ENCODE peak calls at places on chromosome 1, in four cellular contexts. H is brain microvascular endothelial cell; C is effector memory CD4-positive, alpha-beta T cell; Q is BJ. E is an unnamed sample.

GRCh38 chr1:53545663-53546408 is 86.6 kb downstream of the DMRTB1 start:
- DNase-seq in Q (no peak), H (no peak), C (no peak), E (no peak)

GRCh38 chr1:173139706-173140105 is 67.4 kb downstream of the TNFSF4 start:
- DNase-seq in Q (no peak), C (no peak), H (no peak), E (no peak)

GRCh38 chr1:65066379-65066765 is 81.6 kb upstream of the AK4 start:
- DNase-seq in Q (no peak), C (no peak), H (no peak), E (no peak)

GRCh38 chr1:156657971-156658319 is 16.0 kb downstream of the BCAN start:
- DNase-seq in C (no peak), H (no peak), Q (no peak), E (no peak)

GRCh38 chr1:225877570-225877969 is 4.6 kb downstream of the TMEM63A start:
- DNase-seq in H (peak; percentile 49), C (no peak), Q (no peak), E (no peak)

GRCh38 chr1:212186427-212187207 is 98.6 kb upstream of the PPP2R5A start:
- DNase-seq in H (no peak), Q (no peak), C (no peak), E (peak; percentile 39)

GRCh38 chr1:35530946-35531345 is 26.3 kb downstream of the KIAA0319L start:
- DNase-seq in H (no peak), Q (no peak), C (no peak), E (no peak)

GRCh38 chr1:228542981-228543380 is 55.8 kb downstream of the RNF187 start:
- DNase-seq in Q (no peak), H (no peak), C (no peak), E (no peak)

GRCh38 chr1:208041505-208041904 is 130.6 kb upstream of the CD34 start:
- DNase-seq in H (no peak), C (no peak), Q (no peak), E (no peak)

GRCh38 chr1:97270508-97271307 is 549.1 kb downstream of the PTBP2 start:
- DNase-seq in C (no peak), H (peak; percentile 43), Q (peak; percentile 34), E (no peak)

GRCh38 chr1:5590717-5591116 is 401.5 kb downstream of the NPHP4 start:
- DNase-seq in Q (no peak), C (no peak), H (no peak), E (no peak)

GRCh38 chr1:25805863-25806225 is 5.9 kb downstream of the SELENON start:
- DNase-seq in H (no peak), Q (no peak), C (no peak), E (no peak)

GRCh38 chr1:61253059-61253735 is 170.8 kb downstream of the NFIA start:
- DNase-seq in C (no peak), H (peak; percentile 47), Q (no peak), E (no peak)

GRCh38 chr1:147214842-147215539 is 10.1 kb downstream of the FMO5 start:
- DNase-seq in H (no peak), C (no peak), Q (no peak), E (no peak)

GRCh38 chr1:113868387-113869083 is 3.0 kb downstream of the PTPN22 start:
- DNase-seq in C (no peak), H (no peak), Q (no peak), E (no peak)

GRCh38 chr1:201406831-201407406 is 7.8 kb upstream of the LAD1 start:
- DNase-seq in C (no peak), H (no peak), Q (no peak), E (no peak)

GRCh38 chr1:8516793-8517556 is 199.1 kb downstream of the SLC45A1 start:
- DNase-seq in Q (peak; percentile 62), H (no peak), C (no peak), E (no peak)

GRCh38 chr1:119475866-119476439 is 31.1 kb upstream of the HSD3B1 start:
- DNase-seq in Q (no peak), H (peak; percentile 38), C (no peak), E (peak; percentile 6)

GRCh38 chr1:233224291-233224690 is 71.2 kb downstream of the PCNX2 start:
- DNase-seq in H (peak; percentile 9), C (no peak), Q (no peak), E (no peak)

GRCh38 chr1:228488818-228489674 is 1.9 kb downstream of the RNF187 start:
- DNase-seq in C (no peak), H (no peak), Q (no peak), E (no peak)

GRCh38 chr1:26327956-26328362 is 10.2 kb downstream of the CD52 start:
- DNase-seq in C (no peak), H (no peak), Q (no peak), E (no peak)

GRCh38 chr1:234975122-234975940 is 153.3 kb downstream of the TOMM20 start:
- DNase-seq in Q (peak; percentile 90), H (peak; percentile 99), C (no peak), E (no peak)

GRCh38 chr1:168958562-168959289 is 147.8 kb upstream of the ATP1B1 start:
- DNase-seq in H (no peak), Q (no peak), C (no peak), E (no peak)

DNA sequence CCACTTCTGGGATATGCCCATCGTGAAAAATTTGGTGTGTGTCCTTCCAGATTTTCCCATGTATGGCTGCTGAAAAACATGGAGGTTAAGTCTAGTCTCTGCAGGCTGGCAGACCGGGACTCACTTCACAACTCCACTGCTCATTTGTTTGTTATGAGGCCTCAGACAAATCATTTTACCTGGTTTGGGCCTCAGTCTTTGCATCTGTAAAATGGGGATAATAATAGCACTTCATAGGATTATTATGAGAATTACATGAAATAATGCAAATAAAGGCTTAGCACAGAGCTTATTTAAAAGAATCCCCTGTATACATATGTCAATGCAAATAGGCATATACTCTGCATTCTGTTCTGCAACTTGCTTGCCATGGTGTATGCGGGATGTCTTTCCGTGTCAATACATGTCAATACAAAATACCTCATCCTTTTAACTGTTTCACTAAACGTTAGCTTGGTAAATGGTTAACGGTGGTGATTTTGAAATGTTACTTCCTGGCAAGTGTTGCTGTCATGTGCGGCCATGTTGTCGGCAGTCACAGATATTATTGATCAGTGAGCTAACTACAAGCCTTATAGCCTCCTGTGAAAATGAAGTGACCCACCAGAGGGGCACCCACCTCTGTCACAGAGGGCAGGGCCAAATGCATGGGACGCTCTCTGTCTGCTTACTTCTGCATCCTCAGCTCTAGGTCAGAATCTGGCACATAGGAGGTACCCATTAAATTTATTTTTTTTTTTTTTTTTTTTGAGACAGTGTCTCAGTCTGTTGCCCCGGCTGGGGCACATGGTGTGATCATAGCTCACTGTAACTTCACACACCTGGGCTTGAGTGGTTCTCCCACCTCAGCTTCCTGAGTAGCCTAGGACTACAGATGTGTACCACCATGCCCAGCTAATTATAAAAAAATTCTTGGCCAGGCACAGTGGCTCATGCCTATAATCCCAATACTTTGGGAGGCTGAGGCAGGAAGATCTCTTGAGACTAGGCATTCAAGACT is 4.3 kb downstream of the LCK start:
- DNase-seq in C (no peak), H (no peak), Q (no peak), E (peak; percentile 42)
- H3K4me3 ChIP-seq in C (peak overlapping the region; percentile 80), H (no peak overlapping the region), Q (no peak overlapping the region), E (peak overlapping the region; percentile 0)

GRCh38 chr1:218718216-218718615 is 373.1 kb downstream of the TGFB2 start:
- DNase-seq in H (no peak), C (no peak), Q (peak; percentile 31), E (no peak)
- H3K4me3 ChIP-seq in H (no peak overlapping the region), C (no peak overlapping the region), Q (no peak overlapping the region), E (no peak overlapping the region)

GRCh38 chr1:58815069-58815679 is 31.3 kb upstream of the JUN start:
- DNase-seq in Q (peak; percentile 79), H (peak; percentile 94), C (peak; percentile 58), E (peak; percentile 89)

GRCh38 chr1:58816072-58816746 is 32.4 kb upstream of the JUN start:
- DNase-seq in Q (peak; percentile 39), C (peak; percentile 73), H (peak; percentile 87), E (peak; percentile 93)

GRCh38 chr1:58815680-58816071 is 31.8 kb upstream of the JUN start:
- DNase-seq in Q (no peak), C (no peak), H (peak; percentile 26), E (no peak)

GRCh38 chr1:58818075-58818474 is 34.2 kb upstream of the JUN start:
- DNase-seq in H (peak; percentile 94), C (no peak), Q (no peak), E (no peak)

DNA sequence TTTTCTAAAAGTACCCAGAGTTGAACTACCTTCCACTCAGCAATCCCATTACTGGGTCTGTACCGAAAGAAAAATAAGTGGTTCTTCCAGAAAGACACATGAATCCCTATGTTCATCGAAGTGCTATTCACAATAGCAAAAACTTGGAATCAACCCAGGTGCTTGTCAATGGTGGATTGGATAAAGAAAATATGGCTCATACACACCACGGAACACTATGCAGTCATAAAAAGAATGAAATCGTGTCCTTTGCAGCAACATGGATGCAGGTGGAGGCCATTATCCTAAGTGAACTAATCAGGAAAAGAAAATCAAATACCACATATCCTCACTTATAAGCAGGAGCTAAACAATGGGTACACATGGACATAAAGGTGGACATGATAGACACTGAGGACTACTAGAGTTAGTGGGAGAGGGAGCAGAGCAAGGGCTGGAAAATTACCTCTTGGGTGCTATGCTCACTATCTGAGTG is 32.9 kb upstream of the JUN start:
- DNase-seq in C (no peak), H (no peak), Q (no peak), E (no peak)
- H3K4me3 ChIP-seq in C (peak overlapping the region; percentile 79), H (peak overlapping the region; percentile 54), Q (peak overlapping the region; percentile 50), E (peak overlapping the region; percentile 44)

DNA sequence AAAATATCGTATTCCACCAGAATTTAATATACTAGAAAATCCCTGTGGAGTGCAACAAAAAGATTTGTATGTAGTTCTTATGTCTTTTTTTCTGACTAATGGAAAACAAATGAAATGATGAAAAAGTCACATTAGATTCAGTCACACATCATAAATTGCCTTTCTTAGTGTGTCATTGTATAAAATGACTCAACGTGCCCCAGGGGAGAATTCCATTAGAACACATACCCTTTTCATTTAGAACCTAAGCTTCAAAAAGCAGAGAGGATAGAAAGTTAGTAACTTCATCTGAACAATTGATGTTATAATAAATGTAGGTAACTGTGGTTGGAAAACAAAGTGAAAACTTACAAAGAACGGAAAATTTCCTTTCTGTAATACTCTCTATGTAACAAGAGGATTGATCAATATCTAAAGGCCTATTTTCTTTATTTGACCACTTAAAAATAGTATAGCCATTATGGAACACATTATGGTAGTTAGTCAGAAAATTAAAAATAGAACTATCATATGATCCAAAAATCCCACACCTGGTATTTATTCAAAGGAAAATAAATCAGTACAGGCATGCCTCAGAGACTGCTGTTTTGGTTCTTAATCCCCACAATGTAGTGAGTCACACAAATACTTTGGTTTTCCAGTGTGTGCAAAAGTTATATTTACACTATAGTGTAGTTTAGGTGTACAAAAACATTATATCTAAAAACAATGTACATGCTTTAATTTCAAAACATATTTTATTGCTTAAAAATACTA is 1016.1 kb downstream of the KCNT2 start:
- DNase-seq in H (no peak), Q (peak; percentile 96), C (no peak), E (no peak)
- H3K4me3 ChIP-seq in H (no peak overlapping the region), Q (no peak overlapping the region), C (no peak overlapping the region), E (no peak overlapping the region)

DNA sequence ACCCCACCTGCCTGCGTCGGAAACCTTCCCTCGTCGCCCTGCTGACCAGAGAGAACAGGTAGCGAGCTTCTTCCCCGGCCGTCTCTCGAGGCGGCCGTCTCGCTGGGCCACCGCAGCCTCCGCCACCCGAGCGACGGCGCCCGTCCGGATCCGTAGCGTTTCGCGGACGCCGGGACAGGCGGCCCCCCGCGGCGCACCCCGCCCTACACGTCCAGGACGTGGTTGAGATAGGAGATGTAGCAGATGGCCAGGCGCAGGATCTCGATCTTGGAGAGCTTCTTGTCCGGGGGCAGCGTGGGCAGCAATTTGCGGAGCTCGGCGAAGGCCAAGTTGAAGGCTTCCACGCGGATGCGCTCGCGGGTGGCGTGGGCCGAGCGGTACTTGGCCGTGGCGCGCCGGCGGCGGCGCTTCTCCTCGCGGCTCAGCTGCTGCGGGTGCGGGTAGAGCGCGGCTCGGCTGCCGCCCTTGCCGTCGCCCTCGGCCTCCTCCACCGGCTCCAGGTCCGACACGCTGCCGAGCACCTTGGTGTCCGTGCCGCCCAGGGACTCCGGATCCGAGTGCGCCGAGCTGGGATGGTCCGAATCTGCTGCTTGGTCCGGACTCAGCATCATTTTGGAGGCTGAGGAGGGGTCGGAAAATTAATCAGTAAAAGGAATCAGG is 3.0 kb downstream of the NHLH2 start:
- DNase-seq in H (no peak), C (no peak), Q (no peak), E (peak; percentile 9)
- H3K4me3 ChIP-seq in H (no peak overlapping the region), C (no peak overlapping the region), Q (no peak overlapping the region), E (no peak overlapping the region)